ENCODE peak calls at places on chromosomes 1 and 21, in ten cellular contexts. T, I, R, B, V, W, U, L, X and P are unnamed samples.

GRCh38 chr21:41891132-41891531 is 12.0 kb upstream of the PRDM15 start:
- DNase-seq in T (no peak), I (no peak), R (no peak), B (no peak), V (no peak), W (no peak), U (no peak), L (no peak), X (peak), P (no peak)

GRCh38 chr1:42720868-42721267 is 19.2 kb downstream of the CLDN19 start:
- DNase-seq in T (no peak), I (no peak), R (no peak), B (no peak), V (no peak), W (no peak), U (no peak), L (peak), X (peak), P (no peak)

GRCh38 chr1:226656601-226657277 is 82.3 kb downstream of the ITPKB start:
- DNase-seq in T (peak), I (no peak), R (no peak), B (no peak), V (peak), W (no peak), U (peak), L (no peak), X (no peak), P (peak)

GRCh38 chr1:110672753-110673108 is 2.0 kb downstream of the KCNA3 start:
- DNase-seq in T (no peak), I (peak), R (peak), B (no peak), V (no peak), W (no peak), U (no peak), L (no peak), X (no peak), P (no peak)

GRCh38 chr1:198169704-198170103 is 12.9 kb downstream of the NEK7 start:
- DNase-seq in T (no peak), I (no peak), R (no peak), B (no peak), V (no peak), W (no peak), U (no peak), L (no peak), X (no peak), P (no peak)

GRCh38 chr1:226506921-226507320 is 41.6 kb upstream of the STUM start:
- DNase-seq in T (no peak), I (no peak), R (no peak), B (no peak), V (no peak), W (no peak), U (no peak), L (no peak), X (no peak), P (no peak)

GRCh38 chr1:77882411-77882810 is 6.0 kb upstream of the NEXN start:
- DNase-seq in T (no peak), I (no peak), R (no peak), B (no peak), V (no peak), W (no peak), U (no peak), L (no peak), X (no peak), P (no peak)

GRCh38 chr1:178869114-178869697 is 1.7 kb downstream of the ANGPTL1 start:
- DNase-seq in T (no peak), I (no peak), R (no peak), B (peak), V (peak), W (no peak), U (peak), L (no peak), X (no peak), P (peak)

GRCh38 chr21:28725396-28725795 is 267.3 kb downstream of the LTN1 start:
- DNase-seq in T (no peak), I (no peak), R (no peak), B (no peak), V (peak), W (no peak), U (no peak), L (no peak), X (no peak), P (no peak)

GRCh38 chr1:167247754-167248153 is 27.1 kb downstream of the POU2F1 start:
- DNase-seq in T (no peak), I (no peak), R (no peak), B (no peak), V (no peak), W (no peak), U (no peak), L (no peak), X (no peak), P (no peak)